ENCODE peak calls at places on chromosomes 2 and 18, in seven cellular contexts. One of them, this sample, is unnamed.

GRCh38 chr2:7860693-7861092 is 821.2 kb upstream of the ID2 start:
- DNase-seq in upper lobe of left lung: no peak
- DNase-seq in GM23248: peak; percentile 48
- DNase-seq in A673: peak; percentile 54
- DNase-seq in CD8-positive, alpha-beta T cell: no peak
- DNase-seq in IMR-90: peak; percentile 41
- DNase-seq in H1: peak; percentile 27
- DNase-seq in this sample: no peak

GRCh38 chr2:2866459-2866858 is 511.2 kb downstream of the EIPR1 start:
- DNase-seq in upper lobe of left lung: no peak
- DNase-seq in IMR-90: no peak
- DNase-seq in H1: no peak
- DNase-seq in GM23248: no peak
- DNase-seq in A673: no peak
- DNase-seq in CD8-positive, alpha-beta T cell: no peak
- DNase-seq in this sample: no peak

GRCh38 chr2:10900216-10901109 is 11.3 kb upstream of the KCNF1 start:
- DNase-seq in GM23248: peak; percentile 30
- DNase-seq in A673: peak; percentile 75
- DNase-seq in IMR-90: peak; percentile 10
- DNase-seq in upper lobe of left lung: no peak
- DNase-seq in CD8-positive, alpha-beta T cell: no peak
- DNase-seq in H1: no peak
- DNase-seq in this sample: peak; percentile 20

GRCh38 chr2:20103514-20103913 is 52.1 kb upstream of the LAPTM4A start:
- DNase-seq in H1: no peak
- DNase-seq in GM23248: peak; percentile 48
- DNase-seq in CD8-positive, alpha-beta T cell: no peak
- DNase-seq in upper lobe of left lung: no peak
- DNase-seq in A673: no peak
- DNase-seq in IMR-90: peak; percentile 12
- DNase-seq in this sample: no peak

GRCh38 chr2:237134321-237134720 is 48.6 kb downstream of the COPS8 start:
- DNase-seq in A673: no peak
- DNase-seq in IMR-90: no peak
- DNase-seq in GM23248: no peak
- DNase-seq in upper lobe of left lung: no peak
- DNase-seq in CD8-positive, alpha-beta T cell: no peak
- DNase-seq in H1: no peak
- DNase-seq in this sample: no peak

GRCh38 chr2:875687-876615 is 74.7 kb upstream of the SNTG2 start:
- DNase-seq in H1: peak; percentile 40
- DNase-seq in IMR-90: no peak
- DNase-seq in A673: no peak
- DNase-seq in CD8-positive, alpha-beta T cell: no peak
- DNase-seq in upper lobe of left lung: peak; percentile 38
- DNase-seq in GM23248: no peak
- DNase-seq in this sample: no peak

GRCh38 chr2:37631292-37631691 is 40.1 kb downstream of the CDC42EP3 start:
- DNase-seq in GM23248: no peak
- DNase-seq in H1: no peak
- DNase-seq in CD8-positive, alpha-beta T cell: no peak
- DNase-seq in upper lobe of left lung: no peak
- DNase-seq in IMR-90: no peak
- DNase-seq in A673: no peak
- DNase-seq in this sample: no peak

GRCh38 chr2:71742953-71743601 is 289.7 kb downstream of the DYSF start:
- DNase-seq in H1: no peak
- DNase-seq in CD8-positive, alpha-beta T cell: no peak
- DNase-seq in GM23248: peak; percentile 96
- DNase-seq in IMR-90: peak; percentile 86
- DNase-seq in A673: peak; percentile 82
- DNase-seq in upper lobe of left lung: no peak
- DNase-seq in this sample: no peak

GRCh38 chr18:48819276-48819675 is 131.5 kb downstream of the SMAD7 start:
- DNase-seq in GM23248: no peak
- DNase-seq in upper lobe of left lung: no peak
- DNase-seq in A673: no peak
- DNase-seq in CD8-positive, alpha-beta T cell: no peak
- DNase-seq in H1: peak; percentile 33
- DNase-seq in IMR-90: no peak
- DNase-seq in this sample: no peak

GRCh38 chr2:47065771-47066380 is 89.2 kb downstream of the STPG4 start:
- DNase-seq in upper lobe of left lung: no peak
- DNase-seq in IMR-90: peak; percentile 89
- DNase-seq in CD8-positive, alpha-beta T cell: no peak
- DNase-seq in H1: no peak
- DNase-seq in A673: peak; percentile 40
- DNase-seq in GM23248: peak; percentile 94
- DNase-seq in this sample: no peak

GRCh38 chr18:35982404-35983114 is 10.1 kb downstream of the RMP24 start:
- DNase-seq in CD8-positive, alpha-beta T cell: no peak
- DNase-seq in GM23248: peak; percentile 58
- DNase-seq in IMR-90: peak; percentile 92
- DNase-seq in upper lobe of left lung: no peak
- DNase-seq in H1: no peak
- DNase-seq in A673: peak; percentile 6
- DNase-seq in this sample: no peak

GRCh38 chr2:154193246-154193645 is 321.5 kb downstream of the GALNT13 start:
- DNase-seq in H1: no peak
- DNase-seq in upper lobe of left lung: no peak
- DNase-seq in IMR-90: no peak
- DNase-seq in A673: no peak
- DNase-seq in GM23248: no peak
- DNase-seq in CD8-positive, alpha-beta T cell: no peak
- DNase-seq in this sample: no peak

GRCh38 chr2:204542967-204543608 is 2.2 kb upstream of the PARD3B start:
- DNase-seq in H1: no peak
- DNase-seq in A673: no peak
- DNase-seq in CD8-positive, alpha-beta T cell: no peak
- DNase-seq in IMR-90: no peak
- DNase-seq in GM23248: peak; percentile 26
- DNase-seq in upper lobe of left lung: no peak
- DNase-seq in this sample: no peak

GRCh38 chr2:195543902-195544894 is 112.8 kb upstream of the SLC39A10 start:
- DNase-seq in H1: no peak
- DNase-seq in IMR-90: peak; percentile 93
- DNase-seq in GM23248: peak; percentile 85
- DNase-seq in CD8-positive, alpha-beta T cell: no peak
- DNase-seq in A673: no peak
- DNase-seq in upper lobe of left lung: no peak
- DNase-seq in this sample: peak; percentile 45

GRCh38 chr2:42169869-42170465 is 814 bp downstream of the EML4 start:
- DNase-seq in H1: no peak
- DNase-seq in CD8-positive, alpha-beta T cell: no peak
- DNase-seq in GM23248: peak; percentile 39
- DNase-seq in IMR-90: peak; percentile 15
- DNase-seq in upper lobe of left lung: no peak
- DNase-seq in A673: peak; percentile 24
- DNase-seq in this sample: peak; percentile 56

GRCh38 chr2:42172566-42172965 is 3.4 kb downstream of the EML4 start:
- DNase-seq in upper lobe of left lung: no peak
- DNase-seq in GM23248: no peak
- DNase-seq in H1: no peak
- DNase-seq in CD8-positive, alpha-beta T cell: no peak
- DNase-seq in A673: no peak
- DNase-seq in IMR-90: no peak
- DNase-seq in this sample: no peak

GRCh38 chr2:42171396-42171971 is 2.3 kb downstream of the EML4 start:
- DNase-seq in GM23248: no peak
- DNase-seq in A673: peak; percentile 90
- DNase-seq in upper lobe of left lung: no peak
- DNase-seq in H1: no peak
- DNase-seq in CD8-positive, alpha-beta T cell: no peak
- DNase-seq in IMR-90: peak; percentile 13
- DNase-seq in this sample: peak; percentile 71

GRCh38 chr2:42170619-42171395 is 1.7 kb downstream of the EML4 start:
- DNase-seq in IMR-90: no peak
- DNase-seq in CD8-positive, alpha-beta T cell: no peak
- DNase-seq in upper lobe of left lung: no peak
- DNase-seq in GM23248: no peak
- DNase-seq in H1: no peak
- DNase-seq in A673: peak; percentile 9
- DNase-seq in this sample: no peak

DNA sequence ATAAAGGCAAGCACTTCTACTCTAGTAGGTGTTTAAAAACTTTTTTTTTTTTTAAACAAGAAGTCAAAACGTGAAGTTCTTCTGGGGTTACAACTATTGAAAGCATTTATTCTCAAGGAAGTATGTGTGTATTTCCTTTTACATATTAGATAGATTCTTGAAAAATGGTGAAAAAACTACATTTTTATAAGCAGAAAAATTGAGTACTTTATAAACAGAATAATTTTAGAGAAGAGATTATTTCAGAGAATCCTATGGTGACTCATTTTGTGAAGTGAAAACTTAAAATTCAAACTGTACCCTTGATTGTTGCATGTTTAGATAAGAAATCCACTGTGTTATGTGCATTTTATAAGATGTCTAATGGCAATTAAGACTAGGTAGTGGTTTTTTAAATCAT is 2.9 kb downstream of the EML4 start:
- DNase-seq in H1: no peak
- DNase-seq in upper lobe of left lung: no peak
- DNase-seq in GM23248: no peak
- DNase-seq in IMR-90: no peak
- DNase-seq in CD8-positive, alpha-beta T cell: no peak
- DNase-seq in A673: no peak
- DNase-seq in this sample: no peak
- H3K4me3 ChIP-seq in H1: peak overlapping the region; percentile 21
- H3K4me3 ChIP-seq in upper lobe of left lung: peak overlapping the region; percentile 85
- H3K4me3 ChIP-seq in GM23248: peak overlapping the region; percentile 86
- H3K4me3 ChIP-seq in IMR-90: peak overlapping the region; percentile 92
- H3K4me3 ChIP-seq in CD8-positive, alpha-beta T cell: peak overlapping the region; percentile 72
- H3K4me3 ChIP-seq in A673: peak overlapping the region; percentile 69
- H3K4me3 ChIP-seq in this sample: peak overlapping the region; percentile 99

DNA sequence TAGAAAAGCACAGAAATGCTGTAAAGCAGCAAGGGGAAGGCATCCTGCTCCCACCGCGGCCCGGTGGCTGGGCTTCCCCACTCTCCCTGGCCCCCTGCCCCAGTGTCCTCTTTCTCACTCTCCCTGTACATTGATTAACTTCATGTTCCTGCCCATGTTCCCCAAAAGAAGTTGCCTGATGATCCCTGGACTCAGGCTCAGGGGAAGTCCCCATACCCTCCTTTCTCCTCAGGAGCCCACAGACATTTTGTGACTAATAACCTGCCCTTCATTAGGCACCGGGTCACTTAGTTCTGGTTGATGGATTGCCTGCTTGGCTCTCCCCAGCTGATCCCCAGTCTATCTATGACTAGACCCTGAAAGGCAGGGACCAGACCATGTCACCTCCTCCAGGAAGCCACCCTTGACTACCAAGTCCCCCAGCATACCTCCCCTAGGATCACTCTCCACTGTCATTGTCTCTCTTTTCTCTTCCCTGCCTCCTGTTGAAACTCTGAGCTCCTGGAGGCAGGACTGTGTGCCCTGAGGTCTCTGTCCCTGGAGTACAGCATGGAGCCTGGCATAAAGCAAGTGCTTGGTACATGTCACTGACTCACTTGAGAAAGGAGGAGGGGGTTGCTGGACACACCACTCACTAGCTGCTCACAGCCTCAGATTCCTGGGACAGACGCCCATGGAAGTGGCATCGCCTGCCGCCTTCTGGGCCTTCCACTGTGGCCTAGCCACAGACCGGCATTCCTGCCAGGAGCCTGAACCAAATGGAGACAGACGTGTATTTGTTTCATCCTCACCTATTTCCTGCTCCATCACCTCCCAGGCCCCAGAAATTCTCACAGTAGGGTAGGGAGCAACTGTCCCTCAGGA is 13.5 kb downstream of the MALL start:
- DNase-seq in IMR-90: peak; percentile 17
- DNase-seq in CD8-positive, alpha-beta T cell: no peak
- DNase-seq in H1: peak; percentile 26
- DNase-seq in GM23248: peak; percentile 50
- DNase-seq in upper lobe of left lung: peak; percentile 66
- DNase-seq in A673: no peak
- DNase-seq in this sample: no peak
- H3K4me1 ChIP-seq in IMR-90: peaks cover 31% of the 10 kb centered on the region
- H3K4me1 ChIP-seq in CD8-positive, alpha-beta T cell: no peaks in the 10 kb centered on the region
- H3K4me1 ChIP-seq in H1: no peaks in the 10 kb centered on the region
- H3K4me1 ChIP-seq in GM23248: peaks cover 51% of the 10 kb centered on the region
- H3K4me1 ChIP-seq in upper lobe of left lung: peaks cover 90% of the 10 kb centered on the region
- H3K4me1 ChIP-seq in A673: peaks cover 32% of the 10 kb centered on the region
- H3K4me1 ChIP-seq in this sample: no peaks in the 10 kb centered on the region

GRCh38 chr18:11729556-11729955 is 40.5 kb downstream of the GNAL start:
- DNase-seq in A673: no peak
- DNase-seq in CD8-positive, alpha-beta T cell: no peak
- DNase-seq in GM23248: no peak
- DNase-seq in H1: no peak
- DNase-seq in IMR-90: no peak
- DNase-seq in upper lobe of left lung: no peak
- DNase-seq in this sample: no peak
- H3K27me3 ChIP-seq in A673: peaks cover 55% of the 10 kb centered on the region
- H3K27me3 ChIP-seq in CD8-positive, alpha-beta T cell: no peaks in the 10 kb centered on the region
- H3K27me3 ChIP-seq in GM23248: peaks cover 44% of the 10 kb centered on the region
- H3K27me3 ChIP-seq in H1: no peaks in the 10 kb centered on the region
- H3K27me3 ChIP-seq in IMR-90: peaks cover 26% of the 10 kb centered on the region
- H3K27me3 ChIP-seq in upper lobe of left lung: no peaks in the 10 kb centered on the region
- H3K27me3 ChIP-seq in this sample: peaks cover 3% of the 10 kb centered on the region

GRCh38 chr2:138503087-138503442 is 1.5 kb downstream of the SPOPL start:
- DNase-seq in CD8-positive, alpha-beta T cell: no peak
- DNase-seq in H1: no peak
- DNase-seq in IMR-90: no peak
- DNase-seq in GM23248: peak; percentile 26
- DNase-seq in upper lobe of left lung: no peak
- DNase-seq in A673: peak; percentile 4
- DNase-seq in this sample: peak; percentile 65

GRCh38 chr2:138503652-138504051 is 2.1 kb downstream of the SPOPL start:
- DNase-seq in CD8-positive, alpha-beta T cell: no peak
- DNase-seq in IMR-90: no peak
- DNase-seq in upper lobe of left lung: no peak
- DNase-seq in GM23248: peak; percentile 15
- DNase-seq in H1: no peak
- DNase-seq in A673: no peak
- DNase-seq in this sample: no peak

GRCh38 chr2:138504546-138505239 is 3.1 kb downstream of the SPOPL start:
- DNase-seq in H1: no peak
- DNase-seq in upper lobe of left lung: no peak
- DNase-seq in IMR-90: no peak
- DNase-seq in CD8-positive, alpha-beta T cell: no peak
- DNase-seq in A673: no peak
- DNase-seq in GM23248: peak; percentile 9
- DNase-seq in this sample: no peak

GRCh38 chr2:138502253-138503086 is 900 bp downstream of the SPOPL start:
- DNase-seq in GM23248: peak; percentile 39
- DNase-seq in upper lobe of left lung: no peak
- DNase-seq in IMR-90: no peak
- DNase-seq in H1: no peak
- DNase-seq in A673: peak; percentile 4
- DNase-seq in CD8-positive, alpha-beta T cell: no peak
- DNase-seq in this sample: peak; percentile 20

DNA sequence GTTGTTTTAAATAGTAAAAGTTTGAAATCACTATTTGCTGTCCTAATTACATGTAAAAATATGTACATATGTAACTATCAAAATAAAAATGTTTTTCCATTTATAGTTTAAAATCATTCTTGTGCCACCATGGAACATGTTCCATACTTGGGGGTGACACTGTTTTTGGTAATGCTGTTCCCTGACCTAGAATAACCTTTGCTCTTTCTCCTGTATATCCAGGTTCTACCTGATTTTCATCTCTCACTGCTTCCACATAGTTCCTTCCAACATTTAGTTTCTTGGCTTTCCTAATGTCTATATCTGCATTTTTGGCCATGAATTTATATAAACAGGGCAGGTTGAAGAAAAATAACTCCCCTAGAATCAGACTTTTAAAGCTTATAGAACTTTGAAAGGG is 2.5 kb downstream of the SPOPL start:
- DNase-seq in A673: no peak
- DNase-seq in GM23248: no peak
- DNase-seq in H1: no peak
- DNase-seq in CD8-positive, alpha-beta T cell: no peak
- DNase-seq in upper lobe of left lung: no peak
- DNase-seq in IMR-90: no peak
- DNase-seq in this sample: no peak
- H3K4me3 ChIP-seq in A673: no peak overlapping the region
- H3K4me3 ChIP-seq in GM23248: peak overlapping the region; percentile 92
- H3K4me3 ChIP-seq in H1: no peak overlapping the region
- H3K4me3 ChIP-seq in CD8-positive, alpha-beta T cell: no peak overlapping the region
- H3K4me3 ChIP-seq in upper lobe of left lung: peak overlapping the region; percentile 93
- H3K4me3 ChIP-seq in IMR-90: no peak overlapping the region
- H3K4me3 ChIP-seq in this sample: peak overlapping the region; percentile 95